ENCODE peak calls at places on chromosomes 12 and 14, in nine cellular contexts. L, Z, X, K, O, F, B, C and Y are unnamed samples.

GRCh38 chr14:65167072-65167645 is 64.8 kb upstream of the MAX start:
- DNase-seq in L (no peak), Z (no peak), X (no peak), K (no peak), O (no peak), F (no peak), B (no peak), C (no peak), Y (no peak)

GRCh38 chr14:92408186-92408585 is 85.2 kb downstream of the SLC24A4 start:
- DNase-seq in L (peak; percentile 62), Z (peak; percentile 71), X (no peak), K (no peak), O (no peak), F (no peak), B (no peak), C (no peak), Y (peak; percentile 31)

GRCh38 chr12:69101505-69101904 is 137.9 kb upstream of the CPSF6 start:
- DNase-seq in L (no peak), Z (peak; percentile 86), X (no peak), K (no peak), O (no peak), F (no peak), B (no peak), C (peak; percentile 58), Y (peak; percentile 68)

GRCh38 chr12:110403975-110404675 is 617 bp upstream of the ANAPC7 start:
- DNase-seq in L (peak; percentile 72), Z (peak; percentile 56), X (peak; percentile 87), K (peak; percentile 79), O (peak; percentile 82), F (peak; percentile 44), B (peak; percentile 63), C (peak; percentile 72), Y (peak; percentile 69)

GRCh38 chr12:642633-643477 is 20.4 kb downstream of the NINJ2 start:
- DNase-seq in L (peak; percentile 90), Z (peak; percentile 45), X (peak; percentile 93), K (peak; percentile 78), O (peak; percentile 90), F (no peak), B (no peak), C (peak; percentile 88), Y (peak; percentile 47)

GRCh38 chr12:2341871-2342270 is 289.1 kb downstream of the CACNA1C start:
- DNase-seq in L (peak; percentile 80), Z (peak; percentile 90), X (no peak), K (no peak), O (no peak), F (no peak), B (no peak), C (no peak), Y (peak; percentile 65)

GRCh38 chr12:39752482-39753147 is 133.0 kb upstream of the ABCD2 start:
- DNase-seq in L (no peak), Z (no peak), X (no peak), K (no peak), O (no peak), F (no peak), B (no peak), C (no peak), Y (no peak)

GRCh38 chr14:55332654-55333570 is 61.7 kb downstream of the FBXO34 start:
- DNase-seq in L (no peak), Z (no peak), X (no peak), K (no peak), O (no peak), F (no peak), B (no peak), C (no peak), Y (peak; percentile 51)

GRCh38 chr12:44817687-44818086 is 58.4 kb downstream of the NELL2 start:
- DNase-seq in L (no peak), Z (no peak), X (no peak), K (no peak), O (no peak), F (no peak), B (no peak), C (no peak), Y (no peak)

GRCh38 chr12:46553266-46553665 is 180.7 kb upstream of the SLC38A2 start:
- DNase-seq in L (peak; percentile 45), Z (peak; percentile 90), X (no peak), K (no peak), O (no peak), F (no peak), B (no peak), C (no peak), Y (peak; percentile 64)

GRCh38 chr12:65546528-65546927 is 268.0 kb downstream of the MSRB3 start:
- DNase-seq in L (no peak), Z (no peak), X (no peak), K (no peak), O (no peak), F (no peak), B (no peak), C (no peak), Y (no peak)

GRCh38 chr14:105034314-105035039 is 13.6 kb upstream of the CDCA4 start:
- DNase-seq in L (no peak), Z (no peak), X (no peak), K (no peak), O (no peak), F (no peak), B (no peak), C (no peak), Y (no peak)

GRCh38 chr12:56591111-56591510 is 39.0 kb downstream of the BAZ2A start:
- DNase-seq in L (no peak), Z (no peak), X (no peak), K (no peak), O (no peak), F (no peak), B (no peak), C (no peak), Y (no peak)
- TF ChIP-seq CTCF in L (no peak), Z (no peak), X (no peak), K (no peak), O (no peak), F (no peak), B (no peak), C (no peak), Y (no peak)

GRCh38 chr14:81855007-81855406 is 321.4 kb upstream of the SEL1L start:
- DNase-seq in L (no peak), Z (no peak), X (no peak), K (no peak), O (no peak), F (no peak), B (no peak), C (no peak), Y (no peak)

GRCh38 chr14:81849714-81850113 is 316.1 kb upstream of the SEL1L start:
- DNase-seq in L (no peak), Z (no peak), X (no peak), K (no peak), O (no peak), F (no peak), B (no peak), C (no peak), Y (no peak)
- H3K4me3 ChIP-seq in L (no peak overlapping the region), Z (no peak overlapping the region), X (no peak overlapping the region), K (no peak overlapping the region), O (no peak overlapping the region), F (no peak overlapping the region), B (no peak overlapping the region), C (no peak overlapping the region), Y (no peak overlapping the region)

GRCh38 chr12:116697305-116698130 is 40.4 kb downstream of the SPRING1 start:
- DNase-seq in L (peak; percentile 26), Z (peak; percentile 30), X (no peak), K (peak; percentile 42), O (peak; percentile 77), F (no peak), B (no peak), C (no peak), Y (no peak)
- TF ChIP-seq CTCF in L (peak; percentile 27), Z (peak; percentile 36), X (peak; percentile 42), K (no peak), O (peak; percentile 39), F (no peak), B (no peak), C (peak; percentile 29), Y (peak; percentile 30)

DNA sequence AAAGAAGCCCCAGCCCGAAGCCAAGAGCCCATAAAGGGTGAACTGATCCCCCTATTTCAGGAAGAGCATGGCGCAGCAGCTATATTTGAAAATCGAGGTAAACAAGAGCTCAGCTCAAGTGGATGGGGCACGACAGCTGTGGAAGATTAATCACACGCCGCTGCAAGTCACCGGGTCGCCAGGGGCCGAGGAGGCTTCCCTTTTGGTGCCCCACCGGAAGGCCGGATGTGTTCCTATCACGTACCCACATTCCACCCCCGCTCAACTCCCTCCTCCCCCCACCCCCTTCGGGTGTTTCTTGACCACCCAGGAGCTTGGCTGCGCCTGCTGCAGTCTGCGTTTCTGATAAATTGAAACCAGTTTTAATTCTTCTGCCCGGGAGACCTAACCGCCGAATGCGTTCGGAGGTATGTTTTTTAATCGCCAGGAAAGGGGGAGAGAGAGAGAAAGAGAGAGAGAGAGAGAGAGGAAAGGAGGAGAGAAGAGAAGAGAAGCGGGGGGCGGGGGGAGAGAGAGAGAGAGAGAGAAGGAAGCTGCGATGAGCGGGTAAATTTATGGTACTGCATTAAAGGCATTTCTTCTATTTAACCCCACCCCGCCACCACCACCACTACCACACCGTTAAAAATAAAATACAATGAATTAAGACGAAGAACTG is 1.8 kb downstream of the SLC8A3 start:
- DNase-seq in L (peak; percentile 36), Z (no peak), X (no peak), K (peak; percentile 41), O (no peak), F (no peak), B (no peak), C (no peak), Y (peak; percentile 2)
- H3K4me3 ChIP-seq in L (peak overlapping the region; percentile 69), Z (peak overlapping the region; percentile 29), X (peak overlapping the region; percentile 44), K (peak overlapping the region; percentile 29), O (no peak overlapping the region), F (peak overlapping the region; percentile 41), B (peak overlapping the region; percentile 44), C (no peak overlapping the region), Y (peak overlapping the region; percentile 37)

GRCh38 chr12:75816892-75817291 is 214.7 kb downstream of the PHLDA1 start:
- DNase-seq in L (peak; percentile 59), Z (peak; percentile 95), X (no peak), K (no peak), O (no peak), F (no peak), B (no peak), C (no peak), Y (peak; percentile 60)
- TF ChIP-seq CTCF in L (no peak), Z (peak; percentile 24), X (peak; percentile 16), K (no peak), O (no peak), F (no peak), B (no peak), C (peak; percentile 44), Y (no peak)

GRCh38 chr12:57738661-57739237 is at the start of gene AGAP2:
- DNase-seq in L (peak; percentile 21), Z (no peak), X (no peak), K (no peak), O (no peak), F (no peak), B (no peak), C (peak; percentile 52), Y (no peak)
- H3K4me3 ChIP-seq in L (peak within 1 kb of the TSS; percentile 24), Z (peak within 1 kb of the TSS; percentile 2), X (peak within 1 kb of the TSS; percentile 40), K (peak within 1 kb of the TSS; percentile 5), O (peak within 1 kb of the TSS; percentile 33), F (peak within 1 kb of the TSS; percentile 25), B (peak within 1 kb of the TSS; percentile 34), C (peak within 1 kb of the TSS; percentile 14), Y (peak within 1 kb of the TSS; percentile 7)